ENCODE peak calls at places on chromosomes 16 and 17, in four cellular contexts. One of them, this sample, is unnamed.
A peak's percentile ranks its signal among the peaks of the same experiment; 100 is the strongest.

GRCh38 chr17:13030459-13031305 is 12.9 kb upstream of the ELAC2 start:
- DNase-seq in A549: peak; percentile 57
- DNase-seq in AG04450: peak; percentile 13
- DNase-seq in uterus: no peak
- DNase-seq in this sample: no peak

GRCh38 chr16:4649744-4650442 is 25.3 kb downstream of the MGRN1 start:
- DNase-seq in A549: no peak
- DNase-seq in AG04450: no peak
- DNase-seq in uterus: no peak
- DNase-seq in this sample: no peak

GRCh38 chr16:20669691-20670090 is 27.8 kb downstream of the ACSM1 start:
- DNase-seq in A549: no peak
- DNase-seq in AG04450: no peak
- DNase-seq in uterus: no peak
- DNase-seq in this sample: no peak

GRCh38 chr17:38590988-38591758 is 14.6 kb downstream of the SRCIN1 start:
- DNase-seq in A549: no peak
- DNase-seq in AG04450: no peak
- DNase-seq in uterus: no peak
- DNase-seq in this sample: no peak

GRCh38 chr16:65876200-65876498 is 490.3 kb upstream of the CDH5 start:
- DNase-seq in A549: no peak
- DNase-seq in AG04450: no peak
- DNase-seq in uterus: no peak
- DNase-seq in this sample: no peak

GRCh38 chr17:17978481-17979424 is 6.1 kb downstream of the DRC3 start:
- DNase-seq in A549: no peak
- DNase-seq in AG04450: no peak
- DNase-seq in uterus: no peak
- DNase-seq in this sample: no peak

GRCh38 chr17:32912218-32912897 is 15.6 kb upstream of the TMEM98 start:
- DNase-seq in A549: peak; percentile 76
- DNase-seq in AG04450: peak; percentile 44
- DNase-seq in uterus: peak; percentile 58
- DNase-seq in this sample: peak; percentile 37

GRCh38 chr16:66441586-66442375 is 14.7 kb downstream of the BEAN1 start:
- DNase-seq in A549: no peak
- DNase-seq in AG04450: no peak
- DNase-seq in uterus: no peak
- DNase-seq in this sample: no peak

GRCh38 chr16:1265090-1265630 is 9.3 kb downstream of the TPSD1 start:
- DNase-seq in A549: no peak
- DNase-seq in AG04450: no peak
- DNase-seq in uterus: no peak
- DNase-seq in this sample: no peak

GRCh38 chr16:67163164-67163902 is 1.2 kb upstream of the HSF4 start:
- DNase-seq in A549: no peak
- DNase-seq in AG04450: no peak
- DNase-seq in uterus: no peak
- DNase-seq in this sample: peak; percentile 68

GRCh38 chr17:61468263-61468907 is 16.2 kb downstream of the TBX4 start:
- DNase-seq in A549: no peak
- DNase-seq in AG04450: no peak
- DNase-seq in uterus: peak; percentile 2
- DNase-seq in this sample: no peak
- H3K4me3 ChIP-seq in A549: no peak overlapping the region
- H3K4me3 ChIP-seq in AG04450: no peak overlapping the region
- H3K4me3 ChIP-seq in uterus: no peak overlapping the region
- H3K4me3 ChIP-seq in this sample: no peak overlapping the region

GRCh38 chr16:89565506-89566372 is 5.3 kb downstream of the RPL13 start:
- DNase-seq in A549: peak; percentile 74
- DNase-seq in AG04450: no peak
- DNase-seq in uterus: no peak
- DNase-seq in this sample: peak; percentile 37
- H3K27ac ChIP-seq in A549: peak overlapping the region; percentile 37
- H3K27ac ChIP-seq in AG04450: no peak overlapping the region
- H3K27ac ChIP-seq in uterus: no peak overlapping the region
- H3K27ac ChIP-seq in this sample: no peak overlapping the region

GRCh38 chr17:48767263-48767774 is 38.8 kb upstream of the HOXB13 start:
- DNase-seq in A549: no peak
- DNase-seq in AG04450: no peak
- DNase-seq in uterus: no peak
- DNase-seq in this sample: no peak
- TF ChIP-seq CTCF in A549: no peak
- TF ChIP-seq CTCF in AG04450: peak; percentile 5
- TF ChIP-seq CTCF in uterus: no peak
- TF ChIP-seq CTCF in this sample: no peak

GRCh38 chr17:36937961-36938565 is 788 bp downstream of the LHX1 start:
- DNase-seq in A549: no peak
- DNase-seq in AG04450: no peak
- DNase-seq in uterus: no peak
- DNase-seq in this sample: no peak
- H3K4me3 ChIP-seq in A549: no peak overlapping the region
- H3K4me3 ChIP-seq in AG04450: no peak overlapping the region
- H3K4me3 ChIP-seq in uterus: no peak overlapping the region
- H3K4me3 ChIP-seq in this sample: peak overlapping the region; percentile 55

GRCh38 chr17:10036511-10037061 is 131.5 kb upstream of the RCVRN start:
- DNase-seq in A549: no peak
- DNase-seq in AG04450: no peak
- DNase-seq in uterus: peak; percentile 74
- DNase-seq in this sample: peak; percentile 86

GRCh38 chr17:10033982-10034381 is 128.9 kb upstream of the RCVRN start:
- DNase-seq in A549: no peak
- DNase-seq in AG04450: no peak
- DNase-seq in uterus: no peak
- DNase-seq in this sample: no peak

GRCh38 chr17:10033449-10033848 is 128.4 kb upstream of the RCVRN start:
- DNase-seq in A549: no peak
- DNase-seq in AG04450: no peak
- DNase-seq in uterus: no peak
- DNase-seq in this sample: no peak

GRCh38 chr17:10032142-10032541 is 127.1 kb upstream of the RCVRN start:
- DNase-seq in A549: no peak
- DNase-seq in AG04450: no peak
- DNase-seq in uterus: no peak
- DNase-seq in this sample: no peak

GRCh38 chr17:10034719-10035475 is 129.8 kb upstream of the RCVRN start:
- DNase-seq in A549: no peak
- DNase-seq in AG04450: no peak
- DNase-seq in uterus: no peak
- DNase-seq in this sample: no peak
- H3K27ac ChIP-seq in A549: no peak overlapping the region
- H3K27ac ChIP-seq in AG04450: no peak overlapping the region
- H3K27ac ChIP-seq in uterus: peak overlapping the region; percentile 21
- H3K27ac ChIP-seq in this sample: peak overlapping the region; percentile 92

This sample was measured in left ventricle myocardium inferior.